ENCODE peak calls at places on chromosomes 13 and 19, in five cellular contexts. P is H54, J is tibial nerve, Y is IMR-90, M is heart left ventricle. D is an unnamed sample.

GRCh38 chr13:97539651-97540230 is 105.8 kb downstream of the RAP2A start:
- DNase-seq in Y (peak; percentile 88), M (no peak), J (no peak), P (no peak), D (no peak)

GRCh38 chr19:45852145-45852750 is 10.7 kb downstream of the SYMPK start:
- DNase-seq in Y (no peak), M (no peak), J (no peak), P (no peak), D (no peak)

GRCh38 chr19:41616785-41617621 is 9.9 kb downstream of the CEACAM4 start:
- DNase-seq in J (no peak), P (peak; percentile 23), Y (peak; percentile 10), M (no peak), D (no peak)

GRCh38 chr19:51690359-51691121 is 2.6 kb upstream of the SPACA6 start:
- DNase-seq in Y (peak; percentile 68), M (peak; percentile 80), J (peak; percentile 48), P (no peak), D (peak; percentile 50)

GRCh38 chr19:518292-519231 is 11.3 kb downstream of the TPGS1 start:
- DNase-seq in J (no peak), M (no peak), P (no peak), Y (peak; percentile 63), D (peak; percentile 57)

GRCh38 chr13:43405457-43405856 is 381.3 kb downstream of the ENOX1 start:
- DNase-seq in Y (peak; percentile 74), J (no peak), M (no peak), P (peak; percentile 5), D (no peak)

GRCh38 chr19:28601723-28602440 is 611.1 kb downstream of the UQCRFS1 start:
- DNase-seq in J (no peak), M (no peak), P (no peak), Y (no peak), D (no peak)

GRCh38 chr13:103961129-103961528 is 894.9 kb upstream of the SLC10A2 start:
- DNase-seq in P (no peak), J (no peak), M (no peak), Y (no peak), D (no peak)

GRCh38 chr13:104422668-104423067 is 1356.5 kb upstream of the SLC10A2 start:
- DNase-seq in P (no peak), J (no peak), Y (no peak), M (no peak), D (no peak)

GRCh38 chr13:102466836-102467235 is 65.0 kb upstream of the FGF14 start:
- DNase-seq in Y (no peak), M (no peak), P (no peak), J (no peak), D (no peak)

GRCh38 chr13:51785592-51786424 is 18.2 kb downstream of the DHRS12 start:
- DNase-seq in Y (peak; percentile 44), P (no peak), J (peak; percentile 53), M (peak; percentile 54), D (peak; percentile 82)

GRCh38 chr13:45564108-45564507 is 51.4 kb downstream of the ERICH6B start:
- DNase-seq in J (no peak), P (no peak), M (no peak), Y (peak; percentile 81), D (no peak)

GRCh38 chr19:13803038-13803437 is 7.8 kb downstream of the ZSWIM4 start:
- DNase-seq in Y (no peak), J (no peak), M (no peak), P (no peak), D (no peak)

GRCh38 chr19:54436031-54436523 is 12.9 kb upstream of the LENG8 start:
- DNase-seq in M (no peak), P (no peak), Y (no peak), J (no peak), D (no peak)

GRCh38 chr13:94138831-94139230 is 340.7 kb downstream of the DCT start:
- DNase-seq in J (no peak), P (no peak), Y (no peak), M (no peak), D (no peak)

GRCh38 chr13:113187905-113188595 is 20.4 kb downstream of the PCID2 start:
- DNase-seq in J (no peak), M (no peak), Y (peak; percentile 33), P (no peak), D (no peak)

GRCh38 chr19:54817670-54818536 is 1.6 kb downstream of the KIR3DL1 start:
- DNase-seq in Y (no peak), M (no peak), J (no peak), P (no peak), D (no peak)

GRCh38 chr19:44753932-44754742 is 5.6 kb downstream of the BCL3 start:
- DNase-seq in J (peak; percentile 89), P (peak; percentile 98), Y (peak; percentile 77), M (peak; percentile 97), D (peak; percentile 51)

GRCh38 chr13:33153421-33154381 is 131.9 kb downstream of the STARD13 start:
- DNase-seq in J (no peak), P (no peak), M (peak; percentile 71), Y (peak; percentile 38), D (no peak)

GRCh38 chr13:53357582-53357981 is 329.0 kb downstream of the OLFM4 start:
- DNase-seq in P (no peak), Y (no peak), M (no peak), J (no peak), D (no peak)

GRCh38 chr19:27740396-27740795 is 1472.6 kb downstream of the UQCRFS1 start:
- DNase-seq in Y (no peak), J (no peak), P (no peak), M (no peak), D (no peak)

GRCh38 chr13:40503966-40504591 is 162.4 kb downstream of the FOXO1 start:
- DNase-seq in M (no peak), Y (peak; percentile 25), J (no peak), P (peak; percentile 26), D (no peak)

GRCh38 chr19:34974631-34975030 is 10.6 kb upstream of the ZNF792 start:
- DNase-seq in J (no peak), M (no peak), Y (no peak), P (no peak), D (no peak)

GRCh38 chr13:52414963-52415362 is 9.0 kb upstream of the THSD1 start:
- DNase-seq in P (peak; percentile 22), Y (peak; percentile 69), M (no peak), J (no peak), D (no peak)

GRCh38 chr19:46297700-46298476 is 1.0 kb downstream of the HIF3A start:
- DNase-seq in Y (no peak), M (peak; percentile 84), J (peak; percentile 59), P (no peak), D (peak; percentile 29)

GRCh38 chr19:3980353-3981251 is 4.7 kb downstream of the EEF2 start:
- DNase-seq in M (no peak), J (no peak), Y (no peak), P (no peak), D (no peak)

GRCh38 chr19:3979674-3980352 is 5.5 kb downstream of the EEF2 start:
- DNase-seq in P (no peak), J (no peak), Y (no peak), M (peak; percentile 17), D (no peak)

GRCh38 chr19:3978145-3978544 is 7.1 kb downstream of the EEF2 start:
- DNase-seq in J (no peak), Y (no peak), P (no peak), M (no peak), D (no peak)

GRCh38 chr19:3977242-3978143 is 6.6 kb upstream of the DAPK3 start:
- DNase-seq in M (peak; percentile 14), P (no peak), Y (no peak), J (no peak), D (no peak)

GRCh38 chr19:3979289-3979673 is 6.0 kb downstream of the EEF2 start:
- DNase-seq in Y (no peak), J (no peak), M (peak; percentile 11), P (no peak), D (no peak)
- TF ChIP-seq POLR2A in Y (no peak), J (no peak), M (no peak), P (no peak), D (no peak)

GRCh38 chr13:46621133-46621532 is 68.2 kb downstream of the LRCH1 start:
- DNase-seq in P (no peak), M (no peak), Y (no peak), J (no peak), D (no peak)

GRCh38 chr13:46622013-46622917 is 69.3 kb downstream of the LRCH1 start:
- DNase-seq in Y (no peak), J (no peak), M (no peak), P (no peak), D (no peak)

GRCh38 chr13:46617885-46618284 is 64.9 kb downstream of the LRCH1 start:
- DNase-seq in P (no peak), J (no peak), M (no peak), Y (no peak), D (no peak)

GRCh38 chr13:46617382-46617781 is 64.4 kb downstream of the LRCH1 start:
- DNase-seq in Y (peak; percentile 15), J (no peak), M (no peak), P (no peak), D (no peak)

GRCh38 chr13:46620029-46620428 is 67.1 kb downstream of the LRCH1 start:
- DNase-seq in J (no peak), M (no peak), P (no peak), Y (no peak), D (no peak)
- TF ChIP-seq POLR2A in J (no peak), M (no peak), P (no peak), Y (no peak), D (no peak)

DNA sequence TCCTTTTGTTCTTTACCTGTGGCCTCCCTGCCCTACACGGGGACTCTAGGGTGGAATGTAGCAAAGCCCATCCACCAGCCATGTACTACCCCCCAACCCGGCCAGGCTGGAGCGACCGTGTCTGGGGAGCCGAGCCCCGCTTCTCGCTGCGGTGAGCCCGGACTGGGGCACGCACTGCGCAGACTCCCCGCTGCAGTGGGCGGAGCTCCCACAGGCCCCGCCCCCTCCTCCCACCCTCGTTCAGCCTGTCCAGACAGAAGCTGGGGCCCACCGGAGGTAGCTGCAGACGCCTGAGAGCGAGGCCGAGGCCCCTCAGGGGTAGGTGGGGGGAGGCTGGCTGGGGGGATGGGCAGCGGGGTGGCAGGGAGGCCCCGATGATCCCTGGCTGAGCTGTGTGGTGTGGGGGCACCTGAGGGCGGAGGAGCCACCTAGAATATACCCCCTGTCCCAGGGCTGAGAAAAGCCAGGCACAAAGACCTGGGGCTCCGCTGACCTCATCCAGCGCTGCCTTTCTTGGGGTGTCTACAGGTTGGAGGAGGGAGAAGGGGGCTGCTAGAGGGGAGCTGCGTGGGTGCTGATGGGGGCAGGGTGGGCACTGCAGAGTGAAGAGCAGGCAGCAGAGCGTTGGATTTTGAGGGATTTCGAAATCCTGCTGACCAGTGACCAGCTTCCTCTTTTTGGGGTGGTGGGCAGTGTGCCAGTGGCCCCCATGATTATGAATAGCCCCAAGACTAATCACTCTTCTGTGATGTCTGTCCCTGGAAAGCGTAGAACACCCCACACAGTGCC is 17.3 kb downstream of the PLD3 start:
- DNase-seq in Y (peak; percentile 71), J (peak; percentile 56), P (peak; percentile 96), M (peak; percentile 52), D (peak; percentile 92)
- TF ChIP-seq POLR2A in Y (no peak), J (no peak), P (peak; percentile 82), M (no peak), D (no peak)

DNA sequence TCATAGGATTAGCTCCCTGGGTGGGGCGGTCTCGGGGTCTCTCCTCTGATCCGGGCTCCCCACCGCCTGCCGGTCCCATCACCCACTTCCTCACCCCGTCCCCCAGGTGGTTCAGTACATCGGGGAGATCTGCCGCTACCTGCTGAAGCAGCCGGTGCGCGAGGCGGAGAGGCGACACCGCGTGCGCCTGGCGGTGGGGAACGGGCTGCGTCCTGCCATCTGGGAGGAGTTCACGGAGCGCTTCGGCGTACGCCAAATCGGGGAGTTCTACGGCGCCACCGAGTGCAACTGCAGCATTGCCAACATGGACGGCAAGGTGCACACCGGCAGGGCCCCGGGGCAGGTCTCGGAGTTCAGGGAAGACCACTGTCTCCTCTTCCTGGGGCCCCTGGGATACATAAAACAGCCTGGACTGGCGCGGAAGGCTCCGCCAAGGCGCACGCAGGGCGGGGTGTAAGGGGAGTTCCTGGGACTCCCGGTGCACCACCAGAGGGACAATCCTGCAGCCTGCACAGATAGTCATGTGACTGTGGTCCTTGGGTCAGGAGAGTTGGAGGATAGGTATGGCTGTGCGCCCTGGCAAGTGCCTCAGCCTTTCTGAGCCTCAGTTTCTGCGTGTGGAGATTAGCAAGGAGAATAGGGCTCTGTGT is 14.2 kb upstream of the PGLS start:
- DNase-seq in J (no peak), Y (no peak), M (no peak), P (no peak), D (no peak)
- TF ChIP-seq POLR2A in J (no peak), Y (no peak), M (no peak), P (no peak), D (no peak)

D was measured in erythroblast.